ENCODE peak calls at places on chromosomes 6 and 20, in four cellular contexts. Y, V, Z and A are unnamed samples.

GRCh38 chr6:43193929-43194328 is 11.9 kb downstream of the CUL9 start:
- DNase-seq in Z (no peak), Y (no peak), V (no peak), A (no peak)

GRCh38 chr6:135675862-135676261 is 175.6 kb upstream of the PDE7B start:
- DNase-seq in V (peak; percentile 15), Z (peak; percentile 80), Y (peak; percentile 3), A (no peak)

GRCh38 chr20:45836841-45837240 is 3.2 kb downstream of the SNX21 start:
- DNase-seq in Y (no peak), Z (no peak), V (peak; percentile 40), A (no peak)

GRCh38 chr6:131065112-131065823 is 2.2 kb upstream of the EPB41L2 start:
- DNase-seq in Y (no peak), V (no peak), Z (peak; percentile 19), A (no peak)

GRCh38 chr6:71433441-71433840 is 144.8 kb downstream of the OGFRL1 start:
- DNase-seq in Z (no peak), V (no peak), Y (no peak), A (no peak)

GRCh38 chr20:7926767-7927166 is 13.5 kb downstream of the HAO1 start:
- DNase-seq in Y (no peak), V (peak; percentile 60), Z (peak; percentile 38), A (peak; percentile 28)

GRCh38 chr20:50112512-50113419 is at the start of gene UBE2V1:
- DNase-seq in V (peak; percentile 95), Z (peak; percentile 95), Y (peak; percentile 85), A (peak; percentile 71)

GRCh38 chr6:161403717-161404116 is 129.9 kb upstream of the AGPAT4 start:
- DNase-seq in V (no peak), Y (no peak), Z (no peak), A (no peak)

GRCh38 chr20:4155953-4156352 is 140.6 kb upstream of the RNF24 start:
- DNase-seq in Y (no peak), V (no peak), Z (no peak), A (no peak)

GRCh38 chr20:63978319-63979220 is 872 bp downstream of the SAMD10 start:
- DNase-seq in Z (peak; percentile 90), Y (peak; percentile 66), V (peak; percentile 45), A (no peak)

GRCh38 chr6:117018771-117019170 is 141.7 kb downstream of the RFX6 start:
- DNase-seq in V (peak; percentile 9), Z (no peak), Y (no peak), A (peak; percentile 14)

GRCh38 chr20:53652090-53652858 is 58.6 kb upstream of the ZNF217 start:
- DNase-seq in V (no peak), Y (no peak), Z (peak; percentile 72), A (no peak)

GRCh38 chr6:43951063-43951755 is 176.0 kb downstream of the MRPL14 start:
- DNase-seq in Z (peak; percentile 85), Y (no peak), V (peak; percentile 45), A (no peak)

GRCh38 chr6:47379328-47379727 is 69.6 kb upstream of the TNFRSF21 start:
- DNase-seq in Z (no peak), V (peak; percentile 28), Y (no peak), A (no peak)

GRCh38 chr6:2209226-2209809 is 36.1 kb downstream of the GMDS start:
- DNase-seq in Y (peak; percentile 50), V (peak; percentile 41), Z (peak; percentile 67), A (no peak)

GRCh38 chr6:169452117-169452868 is 198.6 kb upstream of the THBS2 start:
- DNase-seq in V (peak; percentile 98), Z (no peak), Y (peak; percentile 78), A (peak; percentile 86)

GRCh38 chr6:30779850-30780641 is 35.7 kb upstream of the IER3 start:
- DNase-seq in Y (no peak), V (no peak), Z (no peak), A (no peak)

GRCh38 chr6:113967777-113968176 is 3.2 kb downstream of the HDAC2 start:
- DNase-seq in Y (no peak), V (no peak), Z (no peak), A (no peak)

GRCh38 chr20:46324960-46325703 is 16.8 kb upstream of the CDH22 start:
- DNase-seq in Z (peak; percentile 36), V (peak; percentile 52), Y (no peak), A (no peak)

GRCh38 chr6:28211840-28212509 is 13.1 kb upstream of the ZSCAN9 start:
- DNase-seq in V (no peak), Z (no peak), Y (no peak), A (no peak)

GRCh38 chr6:170186006-170186908 is 104.6 kb downstream of the DLL1 start:
- DNase-seq in V (no peak), Y (peak; percentile 8), Z (no peak), A (no peak)

GRCh38 chr6:41370488-41371111 is 35.2 kb downstream of the NCR2 start:
- DNase-seq in Y (peak; percentile 35), Z (no peak), V (no peak), A (no peak)

GRCh38 chr20:24678351-24679106 is 209.1 kb downstream of the SYNDIG1 start:
- DNase-seq in Y (no peak), V (no peak), Z (no peak), A (no peak)

GRCh38 chr6:170307080-170307545 is 555 bp downstream of the FAM120B start:
- DNase-seq in V (peak; percentile 45), Y (no peak), Z (no peak), A (no peak)

GRCh38 chr6:154202334-154202733 is 154.3 kb downstream of the IPCEF1 start:
- DNase-seq in Z (no peak), Y (no peak), V (no peak), A (no peak)
- H2AFZ ChIP-seq in Z (no peak overlapping the region), Y (no peak overlapping the region), V (no peak overlapping the region), A (no peak overlapping the region)

DNA sequence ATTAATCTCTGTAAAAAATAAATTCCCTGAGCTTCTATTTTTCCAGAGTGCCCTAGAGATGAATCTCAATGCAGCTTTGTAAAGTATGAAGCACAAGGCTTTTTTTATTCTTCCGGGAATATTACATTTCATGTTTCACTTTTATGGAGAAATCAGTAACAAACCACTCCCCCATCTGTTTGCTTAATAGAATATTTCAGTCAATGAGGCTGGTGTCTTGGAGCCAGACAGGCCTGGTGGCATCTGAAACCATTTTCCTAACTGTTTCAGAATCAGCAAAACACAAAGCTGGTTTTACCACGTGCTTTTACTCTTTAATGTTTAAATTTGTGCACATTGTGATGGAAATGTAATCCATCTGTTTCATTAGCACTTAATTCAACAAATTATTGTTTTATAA is 400.8 kb upstream of the HSF2 start:
- DNase-seq in V (no peak), Z (no peak), Y (no peak), A (no peak)
- H3K4me2 ChIP-seq in V (no peak overlapping the region), Z (peak overlapping the region; percentile 10), Y (no peak overlapping the region), A (no peak overlapping the region)

GRCh38 chr6:129646617-129647016 is 63.4 kb downstream of the ARHGAP18 start:
- DNase-seq in Y (no peak), V (no peak), Z (no peak), A (no peak)
- H3K4me3 ChIP-seq in Y (no peak overlapping the region), V (peak overlapping the region; percentile 34), Z (no peak overlapping the region), A (no peak overlapping the region)

GRCh38 chr20:11084508-11084907 is 410.7 kb upstream of the JAG1 start:
- DNase-seq in V (no peak), Y (no peak), Z (no peak), A (no peak)

GRCh38 chr20:11076434-11076833 is 402.6 kb upstream of the JAG1 start:
- DNase-seq in V (no peak), Z (no peak), Y (no peak), A (no peak)

GRCh38 chr20:11083841-11084240 is 410.0 kb upstream of the JAG1 start:
- DNase-seq in Y (peak; percentile 45), V (no peak), Z (no peak), A (no peak)

GRCh38 chr20:11080010-11080409 is 406.2 kb upstream of the JAG1 start:
- DNase-seq in V (no peak), Y (no peak), Z (no peak), A (peak; percentile 8)

GRCh38 chr20:11080776-11081406 is 407.1 kb upstream of the JAG1 start:
- DNase-seq in V (no peak), Z (no peak), Y (no peak), A (no peak)
- H2AFZ ChIP-seq in V (no peak overlapping the region), Z (no peak overlapping the region), Y (no peak overlapping the region), A (peak overlapping the region; percentile 54)

GRCh38 chr6:36954262-36954931 is at the start of gene PI16:
- DNase-seq in V (no peak), Y (no peak), Z (no peak), A (no peak)

GRCh38 chr6:36953931-36954261 is 642 bp upstream of the PI16 start:
- DNase-seq in Z (no peak), V (no peak), Y (no peak), A (no peak)

GRCh38 chr6:36955136-36955535 is 598 bp downstream of the PI16 start:
- DNase-seq in V (no peak), Y (no peak), Z (no peak), A (no peak)

GRCh38 chr6:36956111-36956820 is 1.7 kb downstream of the PI16 start:
- DNase-seq in Z (no peak), Y (peak; percentile 50), V (peak; percentile 57), A (no peak)

GRCh38 chr6:36955671-36956070 is 1.1 kb downstream of the PI16 start:
- DNase-seq in Z (no peak), Y (no peak), V (no peak), A (no peak)
- H3K4me2 ChIP-seq in Z (no peak overlapping the region), Y (no peak overlapping the region), V (no peak overlapping the region), A (no peak overlapping the region)

DNA sequence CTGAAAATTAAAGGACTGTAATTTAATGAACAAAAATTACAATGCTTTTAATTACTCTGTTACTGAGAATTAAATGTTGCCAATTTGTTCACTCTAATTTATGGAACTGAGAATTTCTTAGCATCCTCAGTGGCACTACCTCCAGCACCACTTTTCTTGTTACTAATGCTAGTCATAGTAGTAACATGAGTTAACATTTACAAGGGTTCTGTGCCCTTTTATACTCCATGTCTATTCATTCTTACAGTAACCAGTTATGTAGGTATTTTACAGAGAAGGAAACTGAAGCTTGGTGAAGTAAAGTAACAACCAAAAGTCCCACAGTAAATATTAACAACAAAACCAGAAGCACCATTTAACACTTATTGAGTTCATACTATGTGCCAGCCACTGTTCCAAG is 34.3 kb downstream of the RARS2 start:
- DNase-seq in Y (no peak), V (no peak), Z (no peak), A (no peak)
- H3K4me3 ChIP-seq in Y (no peak overlapping the region), V (no peak overlapping the region), Z (no peak overlapping the region), A (no peak overlapping the region)

DNA sequence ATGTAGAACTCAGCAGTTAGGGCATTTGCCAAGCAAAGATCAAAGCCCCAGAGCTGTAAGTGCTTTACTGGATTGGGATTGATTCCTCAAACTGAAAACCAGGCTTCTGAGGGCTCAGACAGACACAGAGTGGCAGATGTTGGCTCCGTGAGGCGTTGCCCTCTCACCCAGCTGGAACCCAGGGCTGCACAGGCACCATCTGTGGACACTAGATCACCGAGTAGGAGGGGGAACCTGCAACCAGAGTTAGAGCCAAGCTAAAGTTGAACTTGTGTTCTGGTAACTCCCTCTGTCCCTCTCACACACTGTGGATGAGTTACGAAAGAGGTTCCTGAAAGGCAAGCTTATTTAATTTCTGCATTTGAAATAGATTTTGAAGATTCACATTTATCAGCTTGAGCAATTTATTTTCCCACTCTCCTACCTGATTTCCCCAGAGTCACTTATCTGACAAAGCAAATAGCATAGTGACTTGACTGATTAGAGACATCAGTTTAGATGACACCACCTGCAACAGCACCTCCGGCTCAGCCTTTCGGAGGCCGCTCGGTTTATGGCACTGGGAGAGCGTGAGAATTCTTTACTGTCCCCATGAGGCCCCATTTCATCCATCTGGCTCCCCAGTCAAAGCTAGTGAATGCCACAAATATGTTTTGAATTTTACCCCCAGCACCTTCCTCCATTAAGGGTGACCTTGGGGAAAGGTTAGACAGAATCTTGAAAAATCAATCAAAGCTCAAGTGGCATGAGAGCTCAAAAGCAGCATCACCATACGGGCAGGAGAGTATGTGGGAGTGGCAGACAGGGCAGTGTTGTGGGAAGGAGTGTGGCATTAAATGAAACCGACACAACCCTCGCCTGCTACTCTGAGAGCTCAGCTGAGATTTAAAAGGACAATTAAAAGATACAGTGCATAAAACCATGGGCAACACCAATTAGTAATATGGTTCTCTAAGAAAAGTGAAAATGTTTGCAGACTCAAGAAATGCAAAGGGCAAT is 48.5 kb downstream of the RPF2 start:
- DNase-seq in V (peak; percentile 15), Y (no peak), Z (peak; percentile 12), A (no peak)
- H2AFZ ChIP-seq in V (no peak overlapping the region), Y (no peak overlapping the region), Z (no peak overlapping the region), A (no peak overlapping the region)